ENCODE peak calls at places on chromosomes 16 and 17, in six cellular contexts. U, P, V, T, N and C are unnamed samples.

GRCh38 chr17:4772235-4772613 is 538 bp downstream of the TM4SF5 start:
- DNase-seq in U (no peak), P (no peak), V (no peak), T (no peak), N (no peak), C (no peak)

GRCh38 chr16:87725596-87726235 is 40.1 kb downstream of the KLHDC4 start:
- DNase-seq in U (peak; percentile 27), P (no peak), V (no peak), T (no peak), N (no peak), C (no peak)

GRCh38 chr16:30447512-30448226 is 2.0 kb upstream of the SEPHS2 start:
- DNase-seq in U (no peak), P (no peak), V (no peak), T (no peak), N (no peak), C (no peak)

GRCh38 chr16:85415196-85415988 is 197.7 kb upstream of the GSE1 start:
- DNase-seq in U (no peak), P (no peak), V (peak; percentile 66), T (no peak), N (no peak), C (peak; percentile 13)

GRCh38 chr16:81443688-81444447 is 740 bp upstream of the CMIP start:
- DNase-seq in U (no peak), P (no peak), V (peak; percentile 79), T (no peak), N (peak; percentile 52), C (no peak)

GRCh38 chr17:4739122-4740024 is at the start of the genes CXCL16 and ZMYND15:
- DNase-seq in U (peak; percentile 39), P (no peak), V (peak; percentile 77), T (peak; percentile 49), N (peak; percentile 59), C (peak; percentile 76)

GRCh38 chr17:61408151-61409041 is 8.8 kb downstream of the TBX2 start:
- DNase-seq in U (no peak), P (no peak), V (peak; percentile 61), T (no peak), N (peak; percentile 48), C (peak; percentile 43)

GRCh38 chr17:18039535-18040286 is 503 bp downstream of the GID4 start:
- DNase-seq in U (peak; percentile 46), P (no peak), V (peak; percentile 74), T (peak; percentile 18), N (peak; percentile 67), C (no peak)

GRCh38 chr16:48271728-48272127 is 24.4 kb upstream of the ABCC11 start:
- DNase-seq in U (no peak), P (no peak), V (no peak), T (no peak), N (no peak), C (no peak)

GRCh38 chr17:36856921-36857381 is 80.3 kb upstream of the LHX1 start:
- DNase-seq in U (no peak), P (no peak), V (no peak), T (no peak), N (no peak), C (no peak)

GRCh38 chr17:47967607-47968252 is 3.2 kb upstream of the CDK5RAP3 start:
- DNase-seq in U (peak; percentile 80), P (no peak), V (no peak), T (peak; percentile 80), N (no peak), C (no peak)

GRCh38 chr17:39461911-39462641 is 790 bp downstream of the CDK12 start:
- DNase-seq in U (no peak), P (no peak), V (no peak), T (no peak), N (peak; percentile 41), C (no peak)

GRCh38 chr16:88905563-88905962 is 39.1 kb upstream of the PABPN1L start:
- DNase-seq in U (peak; percentile 42), P (no peak), V (no peak), T (peak; percentile 10), N (peak; percentile 76), C (no peak)

GRCh38 chr17:73430848-73431247 is 119.0 kb upstream of the CDC42EP4 start:
- DNase-seq in U (no peak), P (no peak), V (no peak), T (peak; percentile 5), N (peak; percentile 24), C (peak; percentile 68)

GRCh38 chr16:29124828-29125227 is 140.0 kb downstream of the LAT start:
- DNase-seq in U (no peak), P (no peak), V (no peak), T (no peak), N (no peak), C (no peak)

GRCh38 chr17:40753804-40754203 is 1.3 kb downstream of the KRT25 start:
- DNase-seq in U (no peak), P (no peak), V (no peak), T (no peak), N (no peak), C (no peak)

GRCh38 chr17:7019839-7020519 is 2.9 kb upstream of the BCL6B start:
- DNase-seq in U (peak; percentile 77), P (no peak), V (peak; percentile 83), T (peak; percentile 56), N (peak; percentile 76), C (no peak)

GRCh38 chr17:73404246-73404645 is 92.4 kb upstream of the CDC42EP4 start:
- DNase-seq in U (no peak), P (no peak), V (peak; percentile 10), T (no peak), N (no peak), C (no peak)

GRCh38 chr16:82990155-82990554 is 363.4 kb downstream of the CDH13 start:
- DNase-seq in U (no peak), P (no peak), V (no peak), T (peak; percentile 35), N (no peak), C (no peak)

GRCh38 chr16:27724491-27724878 is 174.5 kb downstream of the KATNIP start:
- DNase-seq in U (no peak), P (no peak), V (no peak), T (peak; percentile 19), N (no peak), C (no peak)

GRCh38 chr17:7557825-7558543 is 566 bp upstream of the TNFSF13 start:
- DNase-seq in U (peak; percentile 50), P (peak; percentile 45), V (peak; percentile 96), T (peak; percentile 95), N (peak; percentile 93), C (peak; percentile 82)

GRCh38 chr17:80650751-80651173 is 106.1 kb downstream of the RPTOR start:
- DNase-seq in U (no peak), P (no peak), V (no peak), T (no peak), N (no peak), C (no peak)

GRCh38 chr16:49953090-49953489 is 71.9 kb upstream of the CNEP1R1 start:
- DNase-seq in U (no peak), P (no peak), V (no peak), T (no peak), N (no peak), C (no peak)

GRCh38 chr16:77548766-77549165 is 113.9 kb upstream of the ADAMTS18 start:
- DNase-seq in U (no peak), P (no peak), V (no peak), T (no peak), N (no peak), C (no peak)

GRCh38 chr17:58059141-58059540 is 24.1 kb upstream of the DYNLL2 start:
- DNase-seq in U (no peak), P (no peak), V (no peak), T (no peak), N (peak; percentile 56), C (no peak)

GRCh38 chr16:15735610-15736009 is 85.6 kb downstream of the NDE1 start:
- DNase-seq in U (no peak), P (no peak), V (no peak), T (no peak), N (no peak), C (no peak)
- TF ChIP-seq CTCF in U (no peak), P (no peak), V (no peak), T (no peak), N (no peak), C (no peak)

DNA sequence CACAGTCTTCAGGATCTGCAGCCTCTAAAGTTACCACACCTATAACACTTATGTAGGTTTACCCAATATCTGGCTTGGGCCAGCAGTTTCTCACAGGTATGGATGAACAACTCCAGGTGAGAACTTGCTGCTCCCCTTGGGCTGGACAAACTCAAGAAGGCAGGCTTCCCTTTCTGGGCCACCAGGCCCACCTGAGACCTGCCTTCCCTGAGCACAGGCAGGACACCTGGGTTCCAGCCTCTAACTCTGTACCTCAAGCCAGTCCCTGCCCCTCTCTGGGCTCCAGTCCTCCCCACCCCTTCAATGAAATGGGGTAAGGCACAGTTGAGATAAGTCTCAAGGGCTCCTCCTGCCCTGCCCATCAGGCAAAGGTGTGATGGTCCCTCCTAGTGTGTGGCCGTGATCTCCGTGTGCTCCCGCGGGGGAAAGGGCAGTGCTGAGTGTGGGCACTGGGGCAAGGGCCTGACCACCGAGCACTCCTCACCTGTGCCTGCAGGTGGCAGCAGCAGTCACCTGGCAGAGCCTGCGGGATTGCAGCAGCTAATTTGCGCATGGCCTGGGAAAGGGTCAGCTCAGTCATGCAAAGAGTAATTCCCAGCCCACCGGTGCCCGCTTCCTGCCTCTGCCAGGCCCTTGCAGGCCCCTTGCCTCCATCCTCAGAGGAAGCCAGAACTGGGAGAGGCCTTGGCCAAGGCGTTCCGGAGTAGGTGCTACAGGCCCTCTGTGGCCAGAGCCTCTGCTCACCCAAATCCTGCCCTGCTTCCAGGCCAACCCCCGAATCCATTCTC is 28.2 kb upstream of the ADGRG1 start:
- DNase-seq in U (peak; percentile 68), P (no peak), V (peak; percentile 62), T (peak; percentile 70), N (peak; percentile 91), C (no peak)
- TF ChIP-seq CTCF in U (peak; percentile 82), P (peak; percentile 59), V (no peak), T (peak; percentile 73), N (peak; percentile 88), C (peak; percentile 42)

GRCh38 chr17:68198931-68199836 is 48.7 kb upstream of the AMZ2 start:
- DNase-seq in U (peak; percentile 58), P (no peak), V (no peak), T (no peak), N (peak; percentile 74), C (no peak)
- TF ChIP-seq CTCF in U (no peak), P (no peak), V (no peak), T (no peak), N (no peak), C (no peak)

DNA sequence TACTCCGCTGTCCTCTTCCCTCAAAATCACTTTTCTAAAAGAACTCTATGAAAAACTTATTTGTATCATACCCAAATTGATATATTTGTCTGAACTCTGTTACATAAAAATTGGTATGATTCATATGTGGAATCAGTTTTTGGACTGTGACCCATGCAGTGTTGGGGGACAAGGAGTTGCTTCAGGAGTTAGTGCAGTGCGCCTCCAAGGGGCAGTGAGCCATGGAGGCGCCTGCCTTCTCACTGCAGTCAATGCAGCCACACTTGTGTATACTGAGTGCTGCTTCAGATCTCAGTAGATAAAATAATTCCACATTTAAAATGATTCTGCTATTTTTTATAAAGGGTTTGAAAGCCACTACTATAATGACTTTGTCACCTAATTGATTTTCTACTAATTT is 32.5 kb downstream of the DGKE start:
- DNase-seq in U (peak; percentile 26), P (no peak), V (no peak), T (peak; percentile 9), N (no peak), C (no peak)
- TF ChIP-seq CTCF in U (peak; percentile 19), P (no peak), V (no peak), T (no peak), N (peak; percentile 50), C (no peak)

DNA sequence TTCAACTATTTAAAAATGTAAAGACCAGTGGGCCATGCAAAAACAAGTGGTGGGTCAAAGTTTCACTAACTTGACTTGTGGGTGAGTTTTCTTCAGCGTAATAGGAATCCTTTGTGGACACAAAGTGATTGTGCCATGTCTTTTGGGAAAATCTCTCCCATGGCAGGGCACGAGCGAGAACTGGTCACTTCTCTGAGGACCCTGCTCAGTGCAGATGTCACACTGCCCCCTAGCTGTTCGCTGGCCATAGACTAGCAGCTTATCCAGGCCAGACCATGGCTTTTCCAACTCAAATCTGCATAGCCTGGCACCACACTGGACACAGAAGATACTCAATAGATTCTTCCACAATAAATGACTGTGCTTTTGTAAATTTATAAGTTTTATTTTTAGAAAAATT is 306.0 kb upstream of the CCL2 start:
- DNase-seq in U (peak; percentile 42), P (no peak), V (no peak), T (no peak), N (peak; percentile 84), C (no peak)
- TF ChIP-seq CTCF in U (peak; percentile 30), P (no peak), V (no peak), T (no peak), N (peak; percentile 84), C (no peak)